ENCODE peak calls at places on chromosomes 7 and 10, in five cellular contexts. H is suprapubic skin, Y is stomach, O is H1, J is sigmoid colon. K is an unnamed sample. For H3K27me3, the result is how much of the 10 kb centered on the place peaks cover.

GRCh38 chr10:8056891-8057331 is 2.4 kb downstream of the GATA3 start:
- DNase-seq in H (peak), Y (no peak), O (no peak), J (no peak), K (no peak)

GRCh38 chr10:92727550-92727949 is 37.8 kb downstream of the HHEX start:
- DNase-seq in H (no peak), Y (no peak), O (no peak), J (no peak), K (no peak)

GRCh38 chr7:132145466-132145865 is 430.8 kb downstream of the PLXNA4 start:
- DNase-seq in H (no peak), Y (no peak), O (no peak), J (no peak), K (no peak)

GRCh38 chr10:70898687-70899086 is 10.3 kb upstream of the PCBD1 start:
- DNase-seq in H (no peak), Y (no peak), O (no peak), J (no peak), K (no peak)

GRCh38 chr10:11689945-11690736 is 52.0 kb upstream of the ECHDC3 start:
- DNase-seq in H (no peak), Y (no peak), O (no peak), J (no peak), K (no peak)

GRCh38 chr7:38796636-38797501 is 112.1 kb downstream of the VPS41 start:
- DNase-seq in H (no peak), Y (peak), O (no peak), J (no peak), K (peak)

GRCh38 chr7:70380315-70381027 is 751.5 kb upstream of the GALNT17 start:
- DNase-seq in H (peak), Y (no peak), O (no peak), J (no peak), K (peak)

GRCh38 chr7:100547872-100548271 is 8.9 kb downstream of the AGFG2 start:
- DNase-seq in H (no peak), Y (no peak), O (no peak), J (no peak), K (no peak)

GRCh38 chr7:101736077-101736476 is 81.3 kb upstream of the CUX1 start:
- DNase-seq in H (no peak), Y (no peak), O (no peak), J (no peak), K (no peak)

GRCh38 chr10:52249850-52250395 is 64.2 kb upstream of the DKK1 start:
- DNase-seq in H (no peak), Y (no peak), O (no peak), J (no peak), K (no peak)

GRCh38 chr10:132329565-132330485 is 2.2 kb upstream of the LRRC27 start:
- DNase-seq in H (peak), Y (no peak), O (no peak), J (peak), K (no peak)

GRCh38 chr10:122299423-122300075 is 28.5 kb downstream of the BTBD16 start:
- DNase-seq in H (no peak), Y (no peak), O (no peak), J (no peak), K (no peak)

GRCh38 chr10:11177926-11178453 is 160.3 kb downstream of the CELF2 start:
- DNase-seq in H (no peak), Y (no peak), O (no peak), J (no peak), K (no peak)

GRCh38 chr7:28516390-28517145 is 104.2 kb downstream of the CREB5 start:
- DNase-seq in H (no peak), Y (no peak), O (peak), J (no peak), K (no peak)

GRCh38 chr10:117419921-117420320 is 44.7 kb upstream of the PDZD8 start:
- DNase-seq in H (no peak), Y (no peak), O (no peak), J (no peak), K (no peak)

GRCh38 chr7:49850921-49851613 is 77.6 kb downstream of the VWC2 start:
- DNase-seq in H (no peak), Y (no peak), O (no peak), J (no peak), K (no peak)

GRCh38 chr7:79868010-79868409 is 266.6 kb upstream of the GNAI1 start:
- DNase-seq in H (no peak), Y (no peak), O (no peak), J (no peak), K (no peak)

GRCh38 chr7:857661-858060 is 18.7 kb upstream of the GET4 start:
- DNase-seq in H (no peak), Y (no peak), O (no peak), J (no peak), K (no peak)

GRCh38 chr10:133481657-133482056 is 27.9 kb downstream of the SCART1 start:
- DNase-seq in H (no peak), Y (no peak), O (no peak), J (no peak), K (no peak)

GRCh38 chr7:17009007-17009719 is 127.4 kb upstream of the AGR3 start:
- DNase-seq in H (no peak), Y (no peak), O (no peak), J (no peak), K (no peak)

GRCh38 chr10:3481000-3481335 is 304.0 kb downstream of the KLF6 start:
- DNase-seq in H (no peak), Y (no peak), O (no peak), J (no peak), K (no peak)

GRCh38 chr7:119320316-119320715 is 952.7 kb upstream of the KCND2 start:
- DNase-seq in H (no peak), Y (no peak), O (no peak), J (no peak), K (no peak)

GRCh38 chr7:89002942-89003618 is 207.5 kb upstream of the TEX47 start:
- DNase-seq in H (no peak), Y (no peak), O (no peak), J (no peak), K (no peak)

GRCh38 chr10:35236739-35237138 is 99.6 kb upstream of the CCNY start:
- DNase-seq in H (no peak), Y (no peak), O (no peak), J (no peak), K (no peak)

GRCh38 chr7:99111591-99111990 is 32.3 kb downstream of the SMURF1 start:
- DNase-seq in H (no peak), Y (no peak), O (no peak), J (no peak), K (no peak)

GRCh38 chr10:8617792-8618191 is 563.3 kb downstream of the GATA3 start:
- DNase-seq in H (no peak), Y (no peak), O (no peak), J (no peak), K (no peak)

GRCh38 chr10:108204528-108205313 is 1040.2 kb upstream of the SORCS1 start:
- DNase-seq in H (no peak), Y (no peak), O (peak), J (no peak), K (no peak)

GRCh38 chr10:28668363-28669226 is 8.7 kb upstream of the BAMBI start:
- DNase-seq in H (peak), Y (peak), O (no peak), J (peak), K (peak)
- H3K4me3 ChIP-seq in H (peak), Y (peak), O (peak), J (peak), K (peak)

GRCh38 chr7:20799566-20800377 is 13.1 kb upstream of the SP8 start:
- DNase-seq in H (no peak), Y (no peak), O (no peak), J (no peak), K (no peak)
- H3K27me3 ChIP-seq in H (half or more), Y (under half), O (under half), J (under half), K (half or more)

GRCh38 chr7:25025218-25025671 is 45.3 kb upstream of the OSBPL3 start:
- DNase-seq in H (no peak), Y (no peak), O (no peak), J (no peak), K (no peak)
- TF ChIP-seq EP300 in H (no peak), Y (no peak), O (no peak), J (no peak), K (no peak)

GRCh38 chr10:104576611-104577010 is 64.5 kb upstream of the SORCS3 start:
- DNase-seq in H (no peak), Y (no peak), O (no peak), J (no peak), K (no peak)

GRCh38 chr10:104577171-104577570 is 63.9 kb upstream of the SORCS3 start:
- DNase-seq in H (no peak), Y (no peak), O (no peak), J (no peak), K (no peak)

GRCh38 chr10:104580321-104580720 is 60.8 kb upstream of the SORCS3 start:
- DNase-seq in H (no peak), Y (no peak), O (no peak), J (no peak), K (no peak)

GRCh38 chr10:104577861-104578480 is 63.1 kb upstream of the SORCS3 start:
- DNase-seq in H (no peak), Y (no peak), O (no peak), J (no peak), K (no peak)

DNA sequence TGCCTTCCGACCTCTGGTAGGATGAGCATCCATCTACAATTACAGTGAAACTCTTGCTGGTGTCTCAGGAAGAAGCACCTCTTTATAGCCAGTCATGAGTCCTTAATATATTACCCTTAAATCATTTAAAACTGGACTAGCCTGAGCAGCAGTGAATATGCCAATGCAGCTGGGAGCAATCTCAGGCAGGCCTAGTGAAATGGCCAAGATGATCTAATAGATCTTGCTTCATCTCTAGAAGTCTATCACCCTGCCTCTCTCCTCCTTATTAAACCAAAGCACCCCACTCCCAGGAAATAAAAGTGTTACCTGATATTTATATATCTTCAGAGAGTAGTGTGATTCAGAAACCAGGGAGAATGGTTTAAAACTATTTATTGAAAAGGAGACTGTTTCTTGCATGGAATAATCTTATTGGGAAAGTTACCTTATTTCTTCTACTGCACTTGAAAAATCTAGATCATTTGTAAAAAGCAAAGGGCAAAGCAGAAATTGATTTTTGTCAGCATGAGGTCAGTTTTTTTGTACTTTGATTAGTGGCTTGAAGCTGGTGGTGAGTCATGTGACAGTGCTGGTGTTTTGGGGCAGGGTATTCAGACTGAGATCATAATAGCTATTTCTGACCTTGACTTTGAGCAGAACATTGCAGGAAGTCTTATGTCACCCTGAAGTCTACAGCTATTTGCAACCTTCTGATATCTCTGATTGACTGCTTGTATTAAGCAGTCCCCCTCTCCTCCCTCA is 66.4 kb upstream of the SORCS3 start:
- DNase-seq in H (no peak), Y (no peak), O (no peak), J (no peak), K (no peak)
- H3K4me3 ChIP-seq in H (no peak), Y (no peak), O (no peak), J (no peak), K (no peak)

DNA sequence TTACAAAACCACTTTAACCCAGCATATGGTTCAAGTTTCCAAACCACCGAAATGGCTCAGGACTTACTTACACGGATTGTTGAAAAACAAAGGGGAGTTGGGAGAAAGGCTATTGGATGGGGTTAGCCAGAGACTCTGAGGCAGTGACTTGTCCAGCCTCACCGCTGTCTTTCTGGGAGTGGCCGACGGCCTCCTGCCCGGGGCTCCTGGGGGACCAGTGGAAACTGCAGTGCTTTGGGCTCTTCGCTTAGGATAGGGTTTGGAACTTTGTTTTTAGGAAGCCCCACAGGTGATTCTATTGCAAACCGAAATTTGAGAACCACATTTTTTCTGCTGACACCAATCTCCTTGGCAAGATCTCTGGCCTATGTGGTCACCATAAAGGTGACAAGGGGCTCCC is 38.1 kb upstream of the R3HCC1L start:
- DNase-seq in H (no peak), Y (no peak), O (no peak), J (no peak), K (no peak)
- H3K27me3 ChIP-seq in H (under half), Y (under half), O (under half), J (under half), K (under half)

DNA sequence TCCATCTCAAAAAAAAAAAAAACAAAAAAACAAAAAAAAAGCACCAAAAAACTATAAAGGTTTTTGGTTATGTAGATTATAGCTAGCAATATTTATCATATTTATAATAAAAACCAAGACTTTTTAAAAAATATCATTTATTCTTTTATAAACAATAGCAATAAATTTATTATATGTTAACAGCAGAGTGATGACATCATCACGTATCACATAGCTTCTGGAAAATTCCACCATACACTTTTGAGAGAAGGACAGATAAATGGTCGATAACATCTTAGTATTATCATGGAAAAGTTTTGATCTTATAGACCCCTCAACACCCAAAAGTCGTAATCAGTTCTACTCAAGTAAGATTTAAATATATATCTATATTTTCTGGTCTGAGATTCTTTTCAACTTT is 33.2 kb upstream of the IL15RA start:
- DNase-seq in H (no peak), Y (no peak), O (no peak), J (no peak), K (no peak)
- TF ChIP-seq EP300 in H (no peak), Y (no peak), O (no peak), J (no peak), K (no peak)

GRCh38 chr7:115059312-115059711 is 137.4 kb downstream of the MDFIC start:
- DNase-seq in H (no peak), Y (no peak), O (no peak), J (no peak), K (peak)
- H3K4me3 ChIP-seq in H (no peak), Y (no peak), O (no peak), J (no peak), K (no peak)

DNA sequence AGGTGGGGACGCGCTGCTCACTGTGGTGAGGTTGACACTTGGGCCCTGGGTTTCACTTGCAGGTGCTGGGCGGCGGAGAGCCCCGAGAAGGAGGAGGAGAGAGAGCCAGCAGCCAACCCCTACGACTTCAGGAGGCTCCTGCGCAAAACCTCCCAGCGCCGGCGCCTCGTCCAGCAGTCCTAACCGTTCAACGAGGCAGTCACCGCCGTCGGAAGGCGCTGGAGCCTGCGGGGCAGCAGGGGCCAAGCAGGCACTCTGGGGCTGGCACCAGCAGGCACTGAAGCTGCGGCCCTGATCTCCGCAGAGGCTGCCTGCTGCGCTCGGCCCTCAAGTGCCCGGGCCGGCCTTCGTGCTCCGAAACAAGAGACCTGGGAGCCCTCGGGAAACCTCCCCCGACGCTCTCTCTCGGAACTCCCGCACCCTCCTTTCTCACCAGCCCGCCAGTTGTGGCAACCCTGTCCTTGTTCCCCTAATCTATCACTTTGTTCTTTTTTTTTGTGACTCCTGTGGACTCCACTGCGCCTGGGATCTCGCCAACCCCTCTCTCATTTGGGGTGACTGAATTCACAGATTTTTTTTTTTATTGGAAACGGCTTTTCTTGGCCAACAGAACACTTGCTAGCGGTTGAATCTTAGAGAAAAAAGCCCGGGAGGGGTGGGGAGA is 4.7 kb upstream of the GAD2 start:
- DNase-seq in H (no peak), Y (no peak), O (no peak), J (no peak), K (no peak)
- H3K27me3 ChIP-seq in H (half or more), Y (under half), O (half or more), J (under half), K (under half)

GRCh38 chr7:8356071-8356470 is 77.3 kb upstream of the NXPH1 start:
- DNase-seq in H (no peak), Y (no peak), O (no peak), J (no peak), K (no peak)

GRCh38 chr7:8353991-8354390 is 79.4 kb upstream of the NXPH1 start:
- DNase-seq in H (no peak), Y (no peak), O (no peak), J (no peak), K (no peak)

GRCh38 chr7:8362723-8363369 is 70.6 kb upstream of the NXPH1 start:
- DNase-seq in H (no peak), Y (no peak), O (no peak), J (no peak), K (no peak)

GRCh38 chr7:8360564-8361153 is 72.8 kb upstream of the NXPH1 start:
- DNase-seq in H (no peak), Y (no peak), O (no peak), J (no peak), K (no peak)

DNA sequence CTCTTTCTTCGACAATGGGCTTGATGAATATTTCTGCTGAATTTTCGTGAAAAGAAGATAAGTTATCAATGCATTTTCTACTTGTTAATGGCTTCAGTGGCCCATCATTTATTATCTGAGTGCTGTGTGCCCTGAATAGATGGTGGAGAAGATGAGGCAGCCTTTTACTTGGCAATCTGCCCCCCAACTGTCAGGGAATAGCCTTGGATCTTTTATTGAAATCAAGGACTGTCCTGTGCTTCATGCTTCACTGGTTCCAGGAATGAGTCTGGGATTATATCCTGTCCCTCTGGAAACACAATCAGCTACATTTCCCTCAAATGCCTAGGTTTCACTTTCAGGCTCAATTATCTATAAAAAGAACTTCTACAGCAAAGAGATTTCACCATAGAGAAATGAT is 75.9 kb upstream of the NXPH1 start:
- DNase-seq in H (no peak), Y (no peak), O (no peak), J (no peak), K (no peak)
- TF ChIP-seq EP300 in H (no peak), Y (no peak), O (no peak), J (no peak), K (no peak)